ENCODE peak calls at places on chromosome 5, in nine cellular contexts. O is T-helper 17 cell; L is brain microvascular endothelial cell; P is lung; R is astrocyte of the spinal cord; N is CD8-positive, alpha-beta memory T cell; H is IMR-90; F is Ammon's horn; G is RWPE1. S is an unnamed sample.

GRCh38 chr5:171422495-171422894 is 3.0 kb downstream of the FGF18 start:
- DNase-seq in O (no peak), L (no peak), P (no peak), R (no peak), N (no peak), H (no peak), F (no peak), G (no peak), S (no peak)

GRCh38 chr5:31270396-31270795 is 76.9 kb downstream of the CDH6 start:
- DNase-seq in O (no peak), L (no peak), P (no peak), R (peak; percentile 13), N (no peak), H (peak; percentile 22), F (peak; percentile 10), G (no peak), S (no peak)

GRCh38 chr5:175443514-175444059 is 395 bp downstream of the DRD1 start:
- DNase-seq in O (no peak), L (no peak), P (no peak), R (peak; percentile 16), N (no peak), H (no peak), F (no peak), G (no peak), S (no peak)

GRCh38 chr5:110507972-110508371 is 218.5 kb downstream of the TMEM232 start:
- DNase-seq in O (no peak), L (no peak), P (no peak), R (no peak), N (no peak), H (no peak), F (no peak), G (no peak), S (no peak)

GRCh38 chr5:96408276-96408777 is 24.7 kb downstream of the PCSK1 start:
- DNase-seq in O (no peak), L (peak; percentile 84), P (no peak), R (no peak), N (no peak), H (peak; percentile 25), F (no peak), G (peak; percentile 98), S (no peak)

GRCh38 chr5:138241688-138242547 is 28.8 kb upstream of the CDC23 start:
- DNase-seq in O (no peak), L (no peak), P (no peak), R (no peak), N (no peak), H (no peak), F (no peak), G (no peak), S (no peak)

GRCh38 chr5:127447822-127448221 is 69.6 kb upstream of the PRRC1 start:
- DNase-seq in O (no peak), L (peak; percentile 75), P (no peak), R (peak; percentile 76), N (no peak), H (peak; percentile 74), F (no peak), G (no peak), S (no peak)

GRCh38 chr5:78360674-78361225 is 333 bp downstream of the SCAMP1 start:
- DNase-seq in O (peak; percentile 65), L (no peak), P (peak; percentile 59), R (no peak), N (peak; percentile 85), H (no peak), F (no peak), G (peak; percentile 67), S (peak; percentile 56)

GRCh38 chr5:88438006-88438405 is 169.4 kb upstream of the TMEM161B start:
- DNase-seq in O (no peak), L (peak; percentile 6), P (no peak), R (peak; percentile 12), N (no peak), H (no peak), F (peak; percentile 13), G (peak; percentile 63), S (no peak)

GRCh38 chr5:134100283-134101011 is 14.0 kb upstream of the TCF7 start:
- DNase-seq in O (peak; percentile 77), L (peak; percentile 78), P (no peak), R (peak; percentile 80), N (peak; percentile 80), H (peak; percentile 76), F (no peak), G (peak; percentile 64), S (peak; percentile 62)

GRCh38 chr5:137500616-137501225 is 1.6 kb upstream of the SPOCK1 start:
- DNase-seq in O (no peak), L (no peak), P (no peak), R (no peak), N (no peak), H (no peak), F (no peak), G (no peak), S (no peak)

GRCh38 chr5:141208478-141208877 is at the start of gene PCDHB12:
- DNase-seq in O (no peak), L (no peak), P (no peak), R (no peak), N (no peak), H (peak; percentile 2), F (peak; percentile 10), G (no peak), S (no peak)

GRCh38 chr5:178432421-178433272 is 157.5 kb downstream of the COL23A1 start:
- DNase-seq in O (no peak), L (no peak), P (peak; percentile 25), R (no peak), N (no peak), H (no peak), F (no peak), G (no peak), S (no peak)

GRCh38 chr5:65913519-65913918 is 12.9 kb upstream of the ERBIN start:
- DNase-seq in O (no peak), L (no peak), P (no peak), R (peak; percentile 59), N (no peak), H (peak; percentile 9), F (peak; percentile 54), G (no peak), S (no peak)

GRCh38 chr5:180799902-180800801 is 2.5 kb downstream of the MGAT1 start:
- DNase-seq in O (no peak), L (peak; percentile 82), P (no peak), R (peak; percentile 77), N (no peak), H (peak; percentile 86), F (no peak), G (peak; percentile 84), S (no peak)

GRCh38 chr5:76547242-76547890 is 75.8 kb downstream of the F2RL2 start:
- DNase-seq in O (peak; percentile 15), L (no peak), P (no peak), R (no peak), N (peak; percentile 83), H (no peak), F (peak; percentile 12), G (no peak), S (no peak)

GRCh38 chr5:29079771-29080170 is 2041.4 kb upstream of the CDH9 start:
- DNase-seq in O (no peak), L (no peak), P (no peak), R (no peak), N (no peak), H (no peak), F (no peak), G (no peak), S (no peak)

GRCh38 chr5:112691758-112692157 is 45.9 kb upstream of the APC start:
- DNase-seq in O (no peak), L (peak; percentile 11), P (no peak), R (no peak), N (no peak), H (peak; percentile 43), F (no peak), G (no peak), S (no peak)

GRCh38 chr5:144072518-144072927 is 97.9 kb downstream of the YIPF5 start:
- DNase-seq in O (no peak), L (peak; percentile 32), P (no peak), R (peak; percentile 46), N (no peak), H (peak; percentile 84), F (no peak), G (peak; percentile 80), S (no peak)

GRCh38 chr5:154868702-154869101 is 10.3 kb downstream of the CNOT8 start:
- DNase-seq in O (no peak), L (no peak), P (no peak), R (peak; percentile 25), N (no peak), H (peak; percentile 8), F (no peak), G (no peak), S (no peak)

GRCh38 chr5:68898961-68899471 is 194.8 kb upstream of the SLC30A5 start:
- DNase-seq in O (no peak), L (peak; percentile 62), P (no peak), R (peak; percentile 70), N (no peak), H (peak; percentile 25), F (peak; percentile 53), G (peak; percentile 81), S (no peak)

GRCh38 chr5:158590936-158591863 is 508.5 kb downstream of the EBF1 start:
- DNase-seq in O (no peak), L (peak; percentile 45), P (no peak), R (peak; percentile 34), N (no peak), H (no peak), F (no peak), G (peak; percentile 37), S (no peak)

GRCh38 chr5:171963416-171963815 is 43.0 kb downstream of the FBXW11 start:
- DNase-seq in O (no peak), L (no peak), P (no peak), R (no peak), N (no peak), H (no peak), F (no peak), G (no peak), S (no peak)

GRCh38 chr5:124790895-124791732 is 44.7 kb upstream of the ZNF608 start:
- DNase-seq in O (no peak), L (no peak), P (no peak), R (no peak), N (no peak), H (peak; percentile 17), F (no peak), G (peak; percentile 82), S (no peak)

GRCh38 chr5:59767753-59768159 is 125.8 kb downstream of the PDE4D start:
- DNase-seq in O (no peak), L (no peak), P (no peak), R (peak; percentile 23), N (no peak), H (no peak), F (no peak), G (peak; percentile 78), S (no peak)

GRCh38 chr5:35115920-35116319 is 68.2 kb upstream of the AGXT2 start:
- DNase-seq in O (no peak), L (no peak), P (no peak), R (no peak), N (no peak), H (peak; percentile 38), F (no peak), G (no peak), S (no peak)

GRCh38 chr5:61177070-61177469 is 14.8 kb upstream of the SMIM15 start:
- DNase-seq in O (no peak), L (no peak), P (peak; percentile 67), R (no peak), N (no peak), H (no peak), F (no peak), G (no peak), S (no peak)

S was measured in effector CD8-positive, alpha-beta T cell.